ENCODE peak calls at places on chromosomes 1 and 21, in five cellular contexts. One of them, this sample, is unnamed.

GRCh38 chr1:155177192-155177917 is 3.7 kb downstream of the TRIM46 start:
- DNase-seq in adrenal gland: peak; percentile 6
- DNase-seq in Peyer's patch: peak; percentile 32
- DNase-seq in BE2C: no peak
- DNase-seq in heart left ventricle: peak; percentile 13
- DNase-seq in this sample: no peak

GRCh38 chr21:46603228-46603627 is 1.7 kb downstream of the S100B start:
- DNase-seq in BE2C: no peak
- DNase-seq in Peyer's patch: no peak
- DNase-seq in heart left ventricle: no peak
- DNase-seq in adrenal gland: no peak
- DNase-seq in this sample: no peak

GRCh38 chr1:192201303-192201702 is 43.0 kb downstream of the RGS18 start:
- DNase-seq in BE2C: no peak
- DNase-seq in Peyer's patch: no peak
- DNase-seq in adrenal gland: no peak
- DNase-seq in heart left ventricle: no peak
- DNase-seq in this sample: no peak

GRCh38 chr1:38589036-38589435 is 270.5 kb downstream of the RRAGC start:
- DNase-seq in Peyer's patch: no peak
- DNase-seq in heart left ventricle: no peak
- DNase-seq in adrenal gland: no peak
- DNase-seq in BE2C: no peak
- DNase-seq in this sample: no peak

GRCh38 chr1:204991342-204991844 is 51.6 kb upstream of the CNTN2 start:
- DNase-seq in adrenal gland: no peak
- DNase-seq in BE2C: no peak
- DNase-seq in heart left ventricle: no peak
- DNase-seq in Peyer's patch: no peak
- DNase-seq in this sample: no peak

GRCh38 chr1:2937805-2938204 is 83.5 kb upstream of the ACTRT2 start:
- DNase-seq in heart left ventricle: no peak
- DNase-seq in Peyer's patch: no peak
- DNase-seq in adrenal gland: no peak
- DNase-seq in BE2C: no peak
- DNase-seq in this sample: no peak

GRCh38 chr1:43933386-43934278 is at the start of gene ARTN:
- DNase-seq in heart left ventricle: no peak
- DNase-seq in Peyer's patch: no peak
- DNase-seq in BE2C: no peak
- DNase-seq in adrenal gland: peak; percentile 46
- DNase-seq in this sample: no peak

GRCh38 chr1:30804822-30805221 is 47.2 kb upstream of the LAPTM5 start:
- DNase-seq in heart left ventricle: no peak
- DNase-seq in adrenal gland: no peak
- DNase-seq in BE2C: no peak
- DNase-seq in Peyer's patch: no peak
- DNase-seq in this sample: no peak

GRCh38 chr1:46492871-46493270 is 3.2 kb downstream of the DMBX1 start:
- DNase-seq in heart left ventricle: no peak
- DNase-seq in Peyer's patch: no peak
- DNase-seq in BE2C: no peak
- DNase-seq in adrenal gland: no peak
- DNase-seq in this sample: no peak

GRCh38 chr21:38984982-38985422 is 179.3 kb downstream of the ETS2 start:
- DNase-seq in BE2C: peak; percentile 41
- DNase-seq in adrenal gland: peak; percentile 37
- DNase-seq in Peyer's patch: no peak
- DNase-seq in heart left ventricle: no peak
- DNase-seq in this sample: peak; percentile 96

GRCh38 chr1:174812656-174813055 is 187.1 kb upstream of the CACYBP start:
- DNase-seq in heart left ventricle: no peak
- DNase-seq in BE2C: no peak
- DNase-seq in Peyer's patch: no peak
- DNase-seq in adrenal gland: no peak
- DNase-seq in this sample: no peak

GRCh38 chr1:77021637-77022036 is 154.4 kb downstream of the ST6GALNAC5 start:
- DNase-seq in Peyer's patch: no peak
- DNase-seq in heart left ventricle: no peak
- DNase-seq in BE2C: no peak
- DNase-seq in adrenal gland: no peak
- DNase-seq in this sample: no peak

GRCh38 chr1:94909486-94909885 is 17.4 kb downstream of the CNN3 start:
- DNase-seq in Peyer's patch: no peak
- DNase-seq in BE2C: no peak
- DNase-seq in heart left ventricle: no peak
- DNase-seq in adrenal gland: no peak
- DNase-seq in this sample: no peak

GRCh38 chr1:98662354-98662665 is 789 bp downstream of the SNX7 start:
- DNase-seq in BE2C: no peak
- DNase-seq in Peyer's patch: no peak
- DNase-seq in heart left ventricle: no peak
- DNase-seq in adrenal gland: no peak
- DNase-seq in this sample: no peak

GRCh38 chr1:184242507-184242943 is 144.3 kb upstream of the C1orf21 start:
- DNase-seq in Peyer's patch: peak; percentile 67
- DNase-seq in heart left ventricle: no peak
- DNase-seq in BE2C: peak; percentile 39
- DNase-seq in adrenal gland: peak; percentile 32
- DNase-seq in this sample: peak; percentile 50

GRCh38 chr1:217029311-217030157 is 306.3 kb upstream of the ESRRG start:
- DNase-seq in heart left ventricle: no peak
- DNase-seq in BE2C: no peak
- DNase-seq in adrenal gland: peak; percentile 30
- DNase-seq in Peyer's patch: peak; percentile 62
- DNase-seq in this sample: peak; percentile 64

GRCh38 chr1:5993553-5994510 is 1.6 kb upstream of the NPHP4 start:
- DNase-seq in adrenal gland: no peak
- DNase-seq in Peyer's patch: no peak
- DNase-seq in heart left ventricle: no peak
- DNase-seq in BE2C: no peak
- DNase-seq in this sample: no peak

GRCh38 chr1:199742547-199742946 is 285.0 kb upstream of the NR5A2 start:
- DNase-seq in BE2C: no peak
- DNase-seq in heart left ventricle: no peak
- DNase-seq in adrenal gland: no peak
- DNase-seq in Peyer's patch: no peak
- DNase-seq in this sample: peak; percentile 76

GRCh38 chr1:154324669-154325582 is at the start of gene ATP8B2:
- DNase-seq in Peyer's patch: peak; percentile 91
- DNase-seq in adrenal gland: peak; percentile 68
- DNase-seq in heart left ventricle: peak; percentile 78
- DNase-seq in BE2C: peak; percentile 88
- DNase-seq in this sample: peak; percentile 65

GRCh38 chr1:57922130-57922529 is 498.3 kb upstream of the DAB1 start:
- DNase-seq in BE2C: no peak
- DNase-seq in Peyer's patch: no peak
- DNase-seq in heart left ventricle: no peak
- DNase-seq in adrenal gland: no peak
- DNase-seq in this sample: no peak

DNA sequence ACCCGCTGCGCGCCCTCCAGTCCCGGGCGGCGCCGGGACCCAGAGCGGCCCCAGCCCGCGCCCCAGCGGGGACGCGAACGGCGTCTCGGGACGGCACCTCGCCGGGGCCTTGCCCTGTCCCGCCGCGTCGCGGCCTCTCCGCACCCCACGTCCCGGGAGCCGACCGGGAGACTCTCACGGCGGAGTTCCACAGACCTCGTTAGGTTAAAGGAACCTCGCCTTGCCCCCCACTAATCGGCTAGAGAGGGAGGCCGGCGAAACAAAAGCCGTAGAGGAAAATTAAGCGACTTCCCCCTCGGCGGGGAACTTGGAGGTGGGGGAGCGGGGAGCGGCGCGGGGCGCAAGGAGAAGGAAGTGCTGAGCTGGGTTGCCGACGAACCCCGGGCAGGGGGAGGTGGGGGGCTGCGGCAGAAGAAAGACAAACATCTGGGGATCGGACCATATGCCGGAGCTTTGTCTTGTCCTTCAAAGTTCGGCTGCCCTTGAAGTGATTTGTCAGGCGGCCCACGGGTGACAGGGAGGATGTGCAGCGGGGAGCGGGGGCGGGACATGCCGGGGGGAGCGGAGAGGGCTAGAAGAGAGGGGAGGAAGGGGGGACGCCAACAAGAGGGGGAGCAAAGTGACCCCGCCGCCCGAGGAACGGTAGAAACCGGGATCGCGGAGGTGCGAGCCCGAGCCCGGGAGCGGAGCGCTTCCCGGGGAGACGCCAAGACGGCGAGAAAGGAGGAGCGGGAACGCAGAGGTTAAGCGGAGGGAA is 120.0 kb upstream of the RRP15 start:
- DNase-seq in adrenal gland: no peak
- DNase-seq in Peyer's patch: peak; percentile 46
- DNase-seq in heart left ventricle: peak; percentile 39
- DNase-seq in BE2C: peak; percentile 26
- DNase-seq in this sample: no peak
- H3K4me3 ChIP-seq in adrenal gland: peak overlapping the region; percentile 29
- H3K4me3 ChIP-seq in Peyer's patch: peak overlapping the region; percentile 58
- H3K4me3 ChIP-seq in heart left ventricle: peak overlapping the region; percentile 59
- H3K4me3 ChIP-seq in BE2C: peak overlapping the region; percentile 21
- H3K4me3 ChIP-seq in this sample: peak overlapping the region; percentile 42

GRCh38 chr1:88684482-88685238 is 587 bp downstream of the PKN2 start:
- DNase-seq in adrenal gland: peak; percentile 64
- DNase-seq in heart left ventricle: peak; percentile 54
- DNase-seq in Peyer's patch: peak; percentile 78
- DNase-seq in BE2C: peak; percentile 59
- DNase-seq in this sample: peak; percentile 23
- TF ChIP-seq CTCF in adrenal gland: no peak
- TF ChIP-seq CTCF in heart left ventricle: no peak
- TF ChIP-seq CTCF in Peyer's patch: no peak
- TF ChIP-seq CTCF in BE2C: no peak
- TF ChIP-seq CTCF in this sample: peak; percentile 4

DNA sequence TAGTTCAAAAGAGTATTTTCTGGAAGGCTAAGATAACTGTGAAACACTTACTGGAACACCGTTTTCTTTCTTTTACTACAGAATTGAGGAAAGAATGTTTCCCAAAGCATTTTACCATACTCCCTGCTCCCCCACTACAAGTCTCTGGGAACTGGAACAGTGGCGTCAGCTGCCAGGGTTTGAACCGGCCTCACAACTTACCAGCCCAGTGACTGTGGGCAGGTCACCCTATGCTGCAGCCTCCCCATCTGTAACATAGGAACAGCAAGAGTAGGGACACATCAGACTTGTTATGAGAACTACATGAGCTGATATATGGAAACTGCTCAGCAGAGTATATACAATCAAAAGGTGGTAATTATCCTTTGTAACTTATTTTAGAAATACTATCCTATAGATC is 91.5 kb downstream of the PTPN14 start:
- DNase-seq in adrenal gland: no peak
- DNase-seq in heart left ventricle: no peak
- DNase-seq in BE2C: no peak
- DNase-seq in Peyer's patch: no peak
- DNase-seq in this sample: no peak
- H3K4me3 ChIP-seq in adrenal gland: no peak overlapping the region
- H3K4me3 ChIP-seq in heart left ventricle: no peak overlapping the region
- H3K4me3 ChIP-seq in BE2C: no peak overlapping the region
- H3K4me3 ChIP-seq in Peyer's patch: no peak overlapping the region
- H3K4me3 ChIP-seq in this sample: no peak overlapping the region

GRCh38 chr1:63804829-63805484 is 31.1 kb downstream of the ROR1 start:
- DNase-seq in Peyer's patch: no peak
- DNase-seq in adrenal gland: no peak
- DNase-seq in heart left ventricle: no peak
- DNase-seq in BE2C: no peak
- DNase-seq in this sample: no peak

GRCh38 chr1:63799324-63799723 is 25.5 kb downstream of the ROR1 start:
- DNase-seq in BE2C: no peak
- DNase-seq in heart left ventricle: no peak
- DNase-seq in Peyer's patch: no peak
- DNase-seq in adrenal gland: no peak
- DNase-seq in this sample: peak; percentile 42

GRCh38 chr1:63798284-63798683 is 24.5 kb downstream of the ROR1 start:
- DNase-seq in heart left ventricle: no peak
- DNase-seq in adrenal gland: no peak
- DNase-seq in Peyer's patch: no peak
- DNase-seq in BE2C: no peak
- DNase-seq in this sample: no peak

GRCh38 chr1:63799810-63800209 is 26.0 kb downstream of the ROR1 start:
- DNase-seq in BE2C: no peak
- DNase-seq in adrenal gland: no peak
- DNase-seq in heart left ventricle: no peak
- DNase-seq in Peyer's patch: no peak
- DNase-seq in this sample: peak; percentile 79

DNA sequence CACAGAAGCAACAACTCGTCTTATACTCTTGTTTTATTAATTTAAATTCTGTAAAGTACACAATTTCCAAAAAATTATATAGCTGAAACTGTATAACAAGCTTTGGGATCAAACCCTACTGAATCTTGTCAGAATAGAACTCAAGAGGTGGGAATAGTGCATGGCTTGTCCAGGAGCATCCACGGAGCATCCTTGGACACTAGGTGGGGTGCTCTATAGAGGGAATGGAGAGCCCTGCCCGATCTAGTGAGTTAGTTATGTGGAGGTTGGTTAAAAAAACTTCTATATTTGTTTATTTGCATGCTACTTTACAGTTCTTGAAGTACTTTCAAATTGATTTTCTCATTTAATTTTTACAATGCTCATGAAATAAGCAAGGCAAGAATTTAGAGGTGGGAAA is 28.3 kb downstream of the ROR1 start:
- DNase-seq in BE2C: no peak
- DNase-seq in heart left ventricle: no peak
- DNase-seq in adrenal gland: no peak
- DNase-seq in Peyer's patch: no peak
- DNase-seq in this sample: no peak
- TF ChIP-seq CTCF in BE2C: peak; percentile 25
- TF ChIP-seq CTCF in heart left ventricle: no peak
- TF ChIP-seq CTCF in adrenal gland: no peak
- TF ChIP-seq CTCF in Peyer's patch: no peak
- TF ChIP-seq CTCF in this sample: no peak